ENCODE peak calls at places on chromosomes 13 and 19, in eight cellular contexts. V, K, A, M, U, Y, T and I are unnamed samples.

GRCh38 chr13:64675256-64675892 is 2554.8 kb downstream of the PCDH9 start:
- DNase-seq in V (no peak), K (peak; percentile 64), A (no peak), M (no peak), U (no peak), Y (no peak), T (peak; percentile 77), I (no peak)

GRCh38 chr19:23482829-23483228 is 87.6 kb upstream of the ZNF91 start:
- DNase-seq in V (no peak), K (no peak), A (no peak), M (no peak), U (no peak), Y (peak; percentile 55), T (no peak), I (no peak)

GRCh38 chr19:4369109-4369887 is 25.9 kb downstream of the MPND start:
- DNase-seq in V (peak; percentile 80), K (peak; percentile 31), A (no peak), M (peak; percentile 41), U (peak; percentile 26), Y (peak; percentile 90), T (no peak), I (peak; percentile 58)

GRCh38 chr13:25037057-25037813 is 58.7 kb upstream of the PABPC3 start:
- DNase-seq in V (peak; percentile 65), K (peak; percentile 66), A (peak; percentile 5), M (peak; percentile 66), U (no peak), Y (peak; percentile 68), T (peak; percentile 65), I (peak; percentile 36)

GRCh38 chr13:67736646-67737420 is 506.7 kb upstream of the PCDH9 start:
- DNase-seq in V (no peak), K (peak; percentile 31), A (no peak), M (no peak), U (no peak), Y (peak; percentile 82), T (peak; percentile 68), I (no peak)

GRCh38 chr19:47445937-47446402 is 25.7 kb downstream of the SLC8A2 start:
- DNase-seq in V (peak; percentile 62), K (peak; percentile 14), A (no peak), M (no peak), U (peak; percentile 65), Y (peak; percentile 48), T (no peak), I (no peak)

GRCh38 chr13:23673354-23673753 is 103.1 kb downstream of the TNFRSF19 start:
- DNase-seq in V (no peak), K (peak; percentile 94), A (no peak), M (no peak), U (no peak), Y (peak; percentile 76), T (peak; percentile 99), I (no peak)

GRCh38 chr13:43785681-43786471 is 896 bp downstream of the ENOX1 start:
- DNase-seq in V (no peak), K (peak; percentile 69), A (no peak), M (no peak), U (no peak), Y (peak; percentile 77), T (peak; percentile 63), I (peak; percentile 36)

GRCh38 chr13:33644607-33645543 is 173.1 kb upstream of the RFC3 start:
- DNase-seq in V (no peak), K (peak; percentile 93), A (no peak), M (no peak), U (no peak), Y (peak; percentile 23), T (peak; percentile 4), I (no peak)

GRCh38 chr13:113176292-113176691 is 17.8 kb downstream of the PROZ start:
- DNase-seq in V (no peak), K (no peak), A (no peak), M (no peak), U (peak; percentile 44), Y (no peak), T (no peak), I (no peak)

GRCh38 chr19:46704379-46705076 is 12.4 kb downstream of the PRKD2 start:
- DNase-seq in V (peak; percentile 89), K (peak; percentile 33), A (no peak), M (peak; percentile 25), U (peak; percentile 77), Y (peak; percentile 41), T (no peak), I (peak; percentile 55)

GRCh38 chr19:53881482-53882390 is at the start of gene PRKCG:
- DNase-seq in V (no peak), K (no peak), A (no peak), M (peak; percentile 54), U (no peak), Y (no peak), T (no peak), I (peak; percentile 40)

GRCh38 chr13:47796816-47797215 is 204.3 kb downstream of the SUCLA2 start:
- DNase-seq in V (no peak), K (peak; percentile 24), A (no peak), M (no peak), U (no peak), Y (no peak), T (no peak), I (no peak)

GRCh38 chr13:40508112-40508511 is 158.3 kb downstream of the FOXO1 start:
- DNase-seq in V (no peak), K (peak; percentile 69), A (peak; percentile 93), M (no peak), U (no peak), Y (peak; percentile 76), T (no peak), I (peak; percentile 96)

GRCh38 chr13:44317752-44318550 is 55.7 kb upstream of the SERP2 start:
- DNase-seq in V (no peak), K (peak; percentile 86), A (no peak), M (no peak), U (no peak), Y (peak; percentile 38), T (peak; percentile 72), I (no peak)

GRCh38 chr13:110291286-110291685 is 15.7 kb downstream of the COL4A1 start:
- DNase-seq in V (no peak), K (no peak), A (no peak), M (no peak), U (no peak), Y (no peak), T (no peak), I (no peak)

GRCh38 chr13:73933795-73934194 is 200.4 kb downstream of the KLF12 start:
- DNase-seq in V (no peak), K (no peak), A (no peak), M (no peak), U (no peak), Y (no peak), T (no peak), I (no peak)

GRCh38 chr19:11017275-11018035 is 56.6 kb downstream of the SMARCA4 start:
- DNase-seq in V (no peak), K (no peak), A (no peak), M (no peak), U (no peak), Y (no peak), T (no peak), I (no peak)

GRCh38 chr13:85379433-85379832 is 419.8 kb downstream of the SLITRK6 start:
- DNase-seq in V (no peak), K (no peak), A (no peak), M (no peak), U (no peak), Y (no peak), T (no peak), I (no peak)

GRCh38 chr13:99353836-99354235 is 46.6 kb upstream of the GPR183 start:
- DNase-seq in V (no peak), K (peak; percentile 15), A (no peak), M (no peak), U (no peak), Y (no peak), T (peak; percentile 46), I (no peak)

GRCh38 chr13:58919551-58919950 is 1244.2 kb downstream of the DIAPH3 start:
- DNase-seq in V (no peak), K (no peak), A (no peak), M (no peak), U (no peak), Y (no peak), T (no peak), I (no peak)

GRCh38 chr13:98195054-98195791 is 18.2 kb upstream of the RNF113B start:
- DNase-seq in V (no peak), K (no peak), A (no peak), M (peak; percentile 5), U (no peak), Y (no peak), T (no peak), I (no peak)